ENCODE peak calls at places on chromosomes 6 and 20, in eight cellular contexts. B is GM23248, J is SK-N-SH, Q is PC-9, F is PC-3, H is hepatocyte, G is GM23338, D is MM.1S. E is an unnamed sample. For H3K9me2, the result is how much of the 10 kb centered on the place peaks cover.

GRCh38 chr20:37821691-37822655 is 81.0 kb upstream of the VSTM2L start:
- DNase-seq in H (peak), F (no peak), B (peak), D (no peak), J (no peak), G (no peak), Q (no peak), E (no peak)

GRCh38 chr6:36492092-36492491 is 49.3 kb downstream of the KCTD20 start:
- DNase-seq in D (no peak), H (no peak), Q (no peak), B (no peak), F (no peak), G (no peak), J (no peak), E (no peak)

GRCh38 chr6:34656378-34657036 is 40.1 kb downstream of the ILRUN start:
- DNase-seq in G (no peak), H (peak), D (peak), Q (no peak), F (peak), J (peak), B (peak), E (peak)

GRCh38 chr20:59817406-59817805 is 116.0 kb downstream of the SYCP2 start:
- DNase-seq in G (no peak), B (no peak), F (peak), Q (no peak), J (peak), H (no peak), D (no peak), E (no peak)

GRCh38 chr6:56714273-56714672 is 71.6 kb upstream of the DST start:
- DNase-seq in H (no peak), B (peak), Q (no peak), F (peak), G (no peak), J (no peak), D (no peak), E (no peak)

GRCh38 chr20:33305591-33306057 is 22.6 kb downstream of the BPIFB1 start:
- DNase-seq in D (no peak), J (no peak), H (no peak), F (no peak), B (peak), G (no peak), Q (peak), E (no peak)

GRCh38 chr6:31441368-31442267 is 38.2 kb downstream of the MICA start:
- DNase-seq in B (peak), Q (peak), F (peak), H (peak), J (peak), D (peak), G (peak), E (peak)

GRCh38 chr6:163406320-163406719 is 8.2 kb upstream of the QKI start:
- DNase-seq in B (peak), Q (no peak), F (no peak), G (no peak), D (no peak), J (no peak), H (no peak), E (no peak)

GRCh38 chr6:134391221-134391620 is 73.3 kb upstream of the SGK1 start:
- DNase-seq in G (no peak), B (no peak), H (no peak), Q (no peak), J (no peak), F (no peak), D (no peak), E (no peak)

GRCh38 chr6:78598966-78599365 is 268.4 kb upstream of the IRAK1BP1 start:
- DNase-seq in D (no peak), J (no peak), G (no peak), B (peak), F (peak), H (no peak), Q (peak), E (no peak)

GRCh38 chr6:27144740-27145079 is 102.8 kb upstream of the PRSS16 start:
- DNase-seq in G (no peak), J (no peak), D (no peak), B (no peak), F (no peak), H (no peak), Q (no peak), E (peak)

GRCh38 chr20:34639755-34640222 is 37.1 kb downstream of the PIGU start:
- DNase-seq in B (no peak), Q (peak), H (peak), D (no peak), F (peak), J (no peak), G (no peak), E (no peak)

GRCh38 chr6:150567823-150568383 is 31.8 kb upstream of the PLEKHG1 start:
- DNase-seq in B (peak), Q (no peak), D (no peak), J (no peak), H (peak), G (no peak), F (peak), E (no peak)

GRCh38 chr6:1464796-1465348 is 75.5 kb downstream of the FOXF2 start:
- DNase-seq in Q (no peak), H (no peak), J (no peak), G (no peak), F (no peak), D (no peak), B (no peak), E (no peak)

GRCh38 chr6:8664070-8664469 is 228.7 kb upstream of the SLC35B3 start:
- DNase-seq in H (no peak), F (no peak), B (no peak), Q (no peak), D (no peak), J (no peak), G (no peak), E (no peak)

GRCh38 chr20:9025643-9026042 is 43.2 kb upstream of the PLCB4 start:
- DNase-seq in H (no peak), Q (no peak), J (no peak), D (no peak), F (peak), B (peak), G (no peak), E (no peak)

GRCh38 chr6:166786704-166787293 is 159.7 kb upstream of the RPS6KA2 start:
- DNase-seq in F (peak), Q (no peak), D (peak), J (peak), G (peak), H (peak), B (peak), E (peak)

GRCh38 chr6:148720371-148720770 is 26.5 kb upstream of the UST start:
- DNase-seq in H (peak), J (no peak), D (no peak), Q (no peak), B (peak), G (no peak), F (peak), E (no peak)

GRCh38 chr20:33539129-33539528 is 49.2 kb downstream of the CBFA2T2 start:
- DNase-seq in J (no peak), D (no peak), F (peak), H (no peak), B (no peak), Q (no peak), G (no peak), E (no peak)

GRCh38 chr6:149940673-149940984 is 1.2 kb upstream of the ULBP2 start:
- DNase-seq in F (no peak), J (no peak), G (no peak), D (no peak), Q (no peak), H (no peak), B (no peak), E (no peak)

GRCh38 chr6:165679326-165679725 is 16.3 kb upstream of the PDE10A start:
- DNase-seq in B (no peak), H (no peak), Q (no peak), F (no peak), J (no peak), G (no peak), D (no peak), E (no peak)

GRCh38 chr6:89433637-89434499 is 916 bp downstream of the ANKRD6 start:
- DNase-seq in F (no peak), H (peak), Q (no peak), J (no peak), B (peak), G (peak), D (peak), E (peak)

GRCh38 chr6:150241751-150242150 is 98.9 kb downstream of the PPP1R14C start:
- DNase-seq in B (no peak), F (no peak), Q (no peak), H (no peak), J (no peak), G (no peak), D (no peak), E (no peak)

GRCh38 chr6:31805939-31806469 is 762 bp downstream of the LSM2 start:
- DNase-seq in J (no peak), G (no peak), H (no peak), F (no peak), B (peak), D (no peak), Q (no peak), E (peak)

GRCh38 chr6:109977791-109978173 is 329 bp upstream of the GPR6 start:
- DNase-seq in J (no peak), F (no peak), B (no peak), G (peak), H (no peak), Q (no peak), D (no peak), E (no peak)

GRCh38 chr6:129497591-129498555 is 212.1 kb downstream of the ARHGAP18 start:
- DNase-seq in J (no peak), Q (no peak), D (no peak), B (peak), F (no peak), G (no peak), H (no peak), E (no peak)

GRCh38 chr6:16850332-16851022 is 89.2 kb upstream of the ATXN1 start:
- DNase-seq in Q (peak), J (no peak), D (no peak), G (no peak), F (peak), H (no peak), B (no peak), E (no peak)

GRCh38 chr6:125020385-125020784 is 58.1 kb downstream of the RNF217 start:
- DNase-seq in H (no peak), B (peak), G (peak), J (no peak), Q (no peak), F (no peak), D (no peak), E (no peak)

GRCh38 chr6:111712398-111712797 is 106.7 kb upstream of the TRAF3IP2 start:
- DNase-seq in H (peak), B (peak), J (no peak), D (no peak), F (no peak), G (no peak), Q (peak), E (no peak)

GRCh38 chr6:163413345-163414116 is 987 bp upstream of the QKI start:
- DNase-seq in D (peak), J (peak), H (peak), Q (peak), F (peak), B (peak), G (peak), E (peak)

GRCh38 chr6:43851204-43851855 is 81.3 kb downstream of the VEGFA start:
- DNase-seq in D (no peak), Q (peak), H (peak), B (peak), G (peak), F (no peak), J (no peak), E (no peak)

GRCh38 chr6:19757036-19757435 is 80.1 kb upstream of the ID4 start:
- DNase-seq in B (peak), F (peak), J (no peak), D (no peak), Q (no peak), G (peak), H (no peak), E (no peak)

GRCh38 chr6:119565893-119566292 is 216.3 kb upstream of the MAN1A1 start:
- DNase-seq in J (no peak), B (no peak), Q (no peak), D (no peak), H (no peak), F (no peak), G (no peak), E (no peak)

GRCh38 chr6:30163918-30164654 is 740 bp downstream of the TRIM15 start:
- DNase-seq in G (no peak), D (no peak), J (no peak), B (no peak), H (no peak), F (no peak), Q (no peak), E (no peak)

GRCh38 chr6:107600936-107601335 is 111.0 kb downstream of the SOBP start:
- DNase-seq in B (peak), G (peak), H (peak), J (no peak), Q (peak), D (no peak), F (peak), E (no peak)

DNA sequence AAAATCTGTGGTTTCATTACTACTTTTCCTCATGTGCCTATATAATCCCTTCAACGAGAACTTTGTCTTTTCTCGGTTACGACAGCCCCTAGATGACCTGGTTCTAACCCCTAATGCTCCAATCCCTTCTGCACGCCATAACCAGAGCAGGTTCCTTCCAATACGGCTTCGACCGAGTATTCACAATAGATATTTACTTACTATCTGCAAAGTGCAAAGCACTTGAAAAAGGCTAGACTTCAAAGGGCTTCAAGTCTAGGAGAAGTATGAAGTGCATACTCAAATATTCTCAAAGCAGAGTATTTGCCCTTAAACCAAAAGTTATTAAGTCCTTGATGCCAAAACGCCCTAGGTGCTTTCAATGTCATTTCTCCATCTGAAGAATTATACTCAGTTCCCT is 63.4 kb upstream of the NHSL1 start:
- DNase-seq in D (no peak), B (no peak), H (no peak), G (no peak), F (no peak), J (no peak), Q (no peak), E (no peak)
- H3K9me2 ChIP-seq in D (under half), B (under half), H (under half), G (under half), F (under half), J (under half), Q (under half), E (under half)

GRCh38 chr20:57704245-57704644 is 5.6 kb downstream of the PMEPA1 start:
- DNase-seq in H (no peak), J (no peak), D (no peak), G (no peak), F (no peak), B (no peak), Q (no peak), E (no peak)
- H3K9me2 ChIP-seq in H (under half), J (under half), D (under half), G (under half), F (under half), B (under half), Q (under half), E (under half)

GRCh38 chr6:45679631-45680030 is 301.9 kb upstream of the SUPT3H start:
- DNase-seq in F (no peak), J (no peak), Q (no peak), B (no peak), D (no peak), H (no peak), G (no peak), E (no peak)
- H3K9me2 ChIP-seq in F (under half), J (under half), Q (under half), B (under half), D (under half), H (under half), G (under half), E (under half)

GRCh38 chr20:20755674-20756319 is 43.4 kb upstream of the RALGAPA2 start:
- DNase-seq in D (no peak), B (no peak), F (no peak), G (no peak), J (no peak), Q (no peak), H (no peak), E (no peak)
- H3K9me2 ChIP-seq in D (under half), B (under half), F (under half), G (under half), J (under half), Q (under half), H (under half), E (under half)

DNA sequence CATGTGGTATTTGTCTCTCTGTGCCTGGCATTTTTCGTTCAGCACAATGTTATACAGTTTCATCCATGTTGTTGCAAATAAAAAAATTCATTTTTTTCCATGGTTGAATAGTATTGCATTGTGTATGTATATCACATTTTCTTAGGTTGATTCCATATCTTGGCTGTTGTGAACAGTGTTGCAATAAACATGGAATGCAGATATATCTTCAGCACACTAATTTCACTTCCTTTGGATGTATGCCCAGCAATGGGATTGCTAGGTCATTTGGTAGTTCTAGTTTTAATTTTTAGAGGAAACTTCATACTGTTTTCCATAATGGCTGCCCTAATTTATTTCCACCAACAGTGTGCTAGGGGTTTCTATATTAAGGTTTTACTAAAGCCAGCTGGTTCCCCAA is 52.6 kb downstream of the GFRAL start:
- DNase-seq in Q (no peak), F (no peak), D (no peak), H (no peak), G (no peak), B (no peak), J (no peak), E (no peak)
- H3K9me2 ChIP-seq in Q (under half), F (under half), D (under half), H (under half), G (under half), B (under half), J (under half), E (under half)

GRCh38 chr20:42887281-42887680 is 302.4 kb downstream of the PTPRT start:
- DNase-seq in H (no peak), F (no peak), B (no peak), Q (no peak), D (no peak), G (no peak), J (no peak), E (no peak)
- H3K9me2 ChIP-seq in H (under half), F (under half), B (under half), Q (under half), D (under half), G (under half), J (under half), E (under half)

GRCh38 chr6:158544428-158544827 is 15.5 kb upstream of the TMEM181 start:
- DNase-seq in G (no peak), H (no peak), D (no peak), Q (no peak), F (no peak), J (no peak), B (no peak), E (no peak)

GRCh38 chr6:158552796-158553138 is 7.1 kb upstream of the TMEM181 start:
- DNase-seq in B (no peak), F (no peak), Q (no peak), G (no peak), H (no peak), D (no peak), J (no peak), E (no peak)

GRCh38 chr6:158552055-158552795 is 7.7 kb upstream of the TMEM181 start:
- DNase-seq in B (no peak), H (no peak), D (no peak), Q (no peak), G (no peak), F (no peak), J (no peak), E (no peak)

GRCh38 chr6:158545043-158545966 is 14.6 kb upstream of the TMEM181 start:
- DNase-seq in Q (no peak), B (no peak), G (no peak), J (no peak), H (no peak), D (no peak), F (no peak), E (no peak)

GRCh38 chr6:158548418-158549161 is 11.3 kb upstream of the TMEM181 start:
- DNase-seq in F (no peak), B (no peak), D (no peak), H (no peak), G (peak), J (no peak), Q (no peak), E (no peak)
- H3K9me2 ChIP-seq in F (under half), B (under half), D (under half), H (under half), G (under half), J (under half), Q (under half), E (under half)